ENCODE peak calls at places on chromosomes 4 and X, in five cellular contexts. E is H1, Y is SK-N-SH, H is K562, F is HepG2. M is an unnamed sample.

GRCh38 chr4:6271206-6271605 is 1.6 kb downstream of the WFS1 start:
- DNase-seq in E (no peak), Y (no peak), H (no peak), F (no peak), M (no peak)

GRCh38 chr4:21307709-21308108 is 607.5 kb downstream of the PACRGL start:
- DNase-seq in E (no peak), Y (no peak), H (no peak), F (no peak), M (no peak)

GRCh38 chrX:74557378-74557777 is 57.0 kb downstream of the RLIM start:
- DNase-seq in E (no peak), Y (no peak), H (no peak), F (no peak), M (no peak)

GRCh38 chr4:105786748-105787147 is 78.2 kb downstream of the GSTCD start:
- DNase-seq in E (no peak), Y (no peak), H (no peak), F (no peak), M (no peak)

GRCh38 chr4:176274441-176274840 is 5.4 kb upstream of the ASB5 start:
- DNase-seq in E (no peak), Y (no peak), H (no peak), F (no peak), M (no peak)

GRCh38 chr4:176185068-176185467 is 10.3 kb downstream of the SPATA4 start:
- DNase-seq in E (no peak), Y (no peak), H (no peak), F (no peak), M (no peak)

GRCh38 chr4:62402088-62402806 is 1202.1 kb downstream of the ADGRL3 start:
- DNase-seq in E (no peak), Y (no peak), H (no peak), F (no peak), M (no peak)

GRCh38 chr4:123869517-123870282 is 473.1 kb downstream of the SPRY1 start:
- DNase-seq in E (no peak), Y (no peak), H (no peak), F (no peak), M (no peak)

GRCh38 chr4:119046263-119046662 is 89.4 kb upstream of the MYOZ2 start:
- DNase-seq in E (no peak), Y (no peak), H (no peak), F (no peak), M (no peak)

GRCh38 chr4:6180841-6181631 is 19.3 kb downstream of the JAKMIP1 start:
- DNase-seq in E (no peak), Y (no peak), H (no peak), F (no peak), M (peak; percentile 98)

GRCh38 chr4:105714071-105714521 is 5.5 kb downstream of the GSTCD start:
- DNase-seq in E (no peak), Y (no peak), H (no peak), F (no peak), M (no peak)

GRCh38 chr4:157048248-157048647 is 27.7 kb upstream of the GLRB start:
- DNase-seq in E (no peak), Y (no peak), H (no peak), F (no peak), M (no peak)

GRCh38 chrX:111634823-111635410 is 46.1 kb upstream of the ALG13 start:
- DNase-seq in E (no peak), Y (no peak), H (no peak), F (no peak), M (no peak)

GRCh38 chr4:108560624-108561023 is 59.8 kb upstream of the RPL34 start:
- DNase-seq in E (no peak), Y (no peak), H (no peak), F (no peak), M (no peak)

GRCh38 chr4:38856524-38857337 is at the start of gene TLR6:
- DNase-seq in E (no peak), Y (peak; percentile 51), H (peak; percentile 51), F (peak; percentile 57), M (peak; percentile 91)

GRCh38 chr4:120517966-120518365 is 404.6 kb downstream of the PRDM5 start:
- DNase-seq in E (no peak), Y (peak; percentile 9), H (peak; percentile 7), F (peak; percentile 9), M (peak; percentile 42)

GRCh38 chrX:95893632-95894031 is 791.0 kb upstream of the DIAPH2 start:
- DNase-seq in E (no peak), Y (no peak), H (no peak), F (no peak), M (no peak)

GRCh38 chr4:7857238-7857701 is 82.4 kb downstream of the AFAP1 start:
- DNase-seq in E (no peak), Y (no peak), H (no peak), F (no peak), M (no peak)
- TF ChIP-seq SIN3A in E (no peak), Y (peak; percentile 32), H (no peak), F (no peak), M (no peak)

DNA sequence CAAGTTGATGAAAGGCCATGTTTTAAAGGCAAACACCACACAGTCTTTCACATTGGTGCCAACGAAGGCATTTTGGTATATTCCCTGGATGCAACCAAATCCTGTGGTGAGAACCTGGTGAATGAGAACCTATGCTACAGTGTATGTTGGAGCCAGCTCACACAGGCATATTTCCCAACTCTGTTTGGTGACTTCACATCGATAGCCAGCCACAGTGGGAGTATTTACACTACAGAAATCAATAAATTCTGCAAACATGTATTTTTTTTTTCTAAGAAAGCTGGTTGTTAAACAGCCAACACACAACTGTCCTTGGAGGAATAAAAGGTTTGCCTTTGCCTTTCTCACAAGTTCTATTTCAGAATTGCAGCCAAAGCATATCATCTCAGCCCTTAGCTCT is 691.0 kb downstream of the GRID2 start:
- DNase-seq in E (no peak), Y (no peak), H (no peak), F (no peak), M (no peak)
- TF ChIP-seq RFX5 in E (no peak), Y (no peak), H (no peak), F (no peak), M (no peak)

GRCh38 chr4:100422911-100423310 is 94.9 kb downstream of the EMCN start:
- DNase-seq in E (no peak), Y (no peak), H (no peak), F (no peak), M (no peak)
- TF ChIP-seq SIN3A in E (no peak), Y (no peak), H (no peak), F (no peak), M (no peak)

GRCh38 chr4:97582890-97583289 is 560.4 kb downstream of the STPG2 start:
- DNase-seq in E (no peak), Y (no peak), H (no peak), F (no peak), M (no peak)

GRCh38 chr4:97576955-97577354 is 566.3 kb downstream of the STPG2 start:
- DNase-seq in E (no peak), Y (no peak), H (no peak), F (no peak), M (no peak)
- TF ChIP-seq RFX5 in E (no peak), Y (no peak), H (no peak), F (no peak), M (no peak)

GRCh38 chr4:174550541-174550940 is 28.3 kb upstream of the HPGD start:
- DNase-seq in E (no peak), Y (no peak), H (no peak), F (no peak), M (no peak)

GRCh38 chr4:174544496-174544895 is 22.2 kb upstream of the HPGD start:
- DNase-seq in E (no peak), Y (no peak), H (no peak), F (no peak), M (no peak)

GRCh38 chr4:174549696-174550095 is 27.4 kb upstream of the HPGD start:
- DNase-seq in E (no peak), Y (no peak), H (no peak), F (no peak), M (no peak)

GRCh38 chr4:174540175-174540574 is 17.9 kb upstream of the HPGD start:
- DNase-seq in E (no peak), Y (no peak), H (no peak), F (no peak), M (no peak)

DNA sequence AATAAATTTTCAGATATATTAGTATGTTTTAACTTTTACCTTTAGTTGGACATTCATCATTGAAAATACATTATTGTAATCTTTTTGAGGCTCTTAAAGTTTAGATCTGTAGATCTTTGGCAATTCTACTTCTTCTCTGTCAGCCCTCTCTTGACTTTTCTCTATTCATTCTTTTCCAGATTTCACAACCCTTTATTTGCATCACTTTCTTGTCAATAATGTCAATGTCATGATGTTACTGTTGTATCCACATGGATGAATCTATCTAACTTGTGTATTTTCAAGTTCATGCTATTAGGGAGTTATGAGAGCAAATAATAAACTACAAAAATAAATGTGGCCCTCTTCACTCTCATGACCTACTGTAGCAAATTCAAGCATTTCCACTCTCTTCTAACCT is 23.0 kb upstream of the HPGD start:
- DNase-seq in E (no peak), Y (no peak), H (no peak), F (no peak), M (no peak)
- TF ChIP-seq SIN3A in E (no peak), Y (no peak), H (no peak), F (no peak), M (no peak)

GRCh38 chrX:100677616-100678181 is 33.7 kb downstream of the SRPX2 start:
- DNase-seq in E (no peak), Y (no peak), H (no peak), F (no peak), M (no peak)

GRCh38 chrX:100680756-100681155 is 36.8 kb downstream of the SRPX2 start:
- DNase-seq in E (no peak), Y (no peak), H (no peak), F (no peak), M (no peak)

GRCh38 chrX:100682939-100683338 is 38.9 kb downstream of the SRPX2 start:
- DNase-seq in E (no peak), Y (no peak), H (no peak), F (peak; percentile 0), M (no peak)

GRCh38 chrX:100685284-100685996 is 41.4 kb downstream of the SRPX2 start:
- DNase-seq in E (peak; percentile 25), Y (peak; percentile 65), H (peak; percentile 69), F (peak; percentile 62), M (peak; percentile 53)

DNA sequence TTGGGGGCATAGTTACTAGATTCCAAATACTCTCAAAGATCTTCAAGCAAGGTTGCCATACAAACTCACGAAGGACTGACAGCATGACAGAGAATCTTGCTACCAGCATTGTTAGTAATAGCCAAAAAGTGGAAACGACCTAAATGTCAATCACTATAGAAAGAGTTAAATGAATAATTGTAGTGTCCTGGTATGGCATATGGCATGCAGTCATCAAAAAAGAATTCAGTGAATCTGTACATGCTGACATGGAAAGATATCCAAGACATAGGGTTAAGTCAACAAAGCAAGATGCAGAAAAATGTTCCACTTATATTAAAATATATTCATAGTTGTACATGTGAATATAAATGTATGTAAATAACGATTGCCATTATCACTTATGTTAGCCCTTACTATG is 37.6 kb downstream of the SRPX2 start:
- DNase-seq in E (no peak), Y (no peak), H (no peak), F (no peak), M (no peak)
- TF ChIP-seq RFX5 in E (no peak), Y (no peak), H (no peak), F (no peak), M (no peak)

GRCh38 chr4:129355031-129355430 is 259.1 kb downstream of the C4orf33 start:
- DNase-seq in E (no peak), Y (no peak), H (no peak), F (no peak), M (no peak)
- TF ChIP-seq SIN3A in E (no peak), Y (no peak), H (no peak), F (no peak), M (no peak)

GRCh38 chr4:153248641-153249198 is 44.5 kb downstream of the TRIM2 start:
- DNase-seq in E (no peak), Y (peak; percentile 20), H (no peak), F (no peak), M (no peak)
- TF ChIP-seq RFX5 in E (no peak), Y (no peak), H (no peak), F (no peak), M (no peak)

GRCh38 chr4:145779319-145779801 is 99.4 kb downstream of the C4orf51 start:
- DNase-seq in E (peak; percentile 10), Y (no peak), H (no peak), F (no peak), M (no peak)
- TF ChIP-seq SIN3A in E (no peak), Y (no peak), H (no peak), F (no peak), M (no peak)